ENCODE peak calls at places on chromosomes 12 and 14, in six cellular contexts. J is anterior cingulate cortex; Y is SIG-M5; P is activated CD4-positive, CD25-positive, alpha-beta regulatory T cell; H is GM12865; S is cardiac muscle cell. E is an unnamed sample.
A peak's percentile ranks its signal among the peaks of the same experiment; 100 is the strongest.

GRCh38 chr14:70919774-70920173 is 12.5 kb downstream of the PCNX1 start:
- DNase-seq in J (no peak), Y (no peak), P (no peak), H (no peak), S (peak; percentile 72), E (no peak)

GRCh38 chr12:66241061-66242043 is 52.3 kb downstream of the IRAK3 start:
- DNase-seq in J (no peak), Y (peak; percentile 80), P (no peak), H (no peak), S (peak; percentile 93), E (no peak)

GRCh38 chr12:62848418-62848817 is 86.5 kb downstream of the PPM1H start:
- DNase-seq in J (no peak), Y (no peak), P (no peak), H (peak; percentile 56), S (peak; percentile 12), E (no peak)

GRCh38 chr12:38291160-38291559 is 25.4 kb upstream of the ALG10B start:
- DNase-seq in J (no peak), Y (no peak), P (no peak), H (no peak), S (no peak), E (no peak)

GRCh38 chr12:20368653-20369163 is 371 bp downstream of the PDE3A start:
- DNase-seq in J (peak; percentile 36), Y (no peak), P (no peak), H (no peak), S (peak; percentile 68), E (no peak)

GRCh38 chr12:100733817-100734593 is 60.6 kb upstream of the ANO4 start:
- DNase-seq in J (no peak), Y (no peak), P (no peak), H (peak; percentile 53), S (peak; percentile 63), E (peak; percentile 55)

GRCh38 chr14:49250109-49250508 is 336.1 kb downstream of the RPS29 start:
- DNase-seq in J (no peak), Y (no peak), P (no peak), H (no peak), S (peak; percentile 3), E (no peak)

GRCh38 chr12:120687570-120688289 is 781 bp downstream of the MLEC start:
- DNase-seq in J (no peak), Y (no peak), P (no peak), H (peak; percentile 59), S (peak; percentile 42), E (no peak)

GRCh38 chr12:124036117-124037109 is 63.4 kb downstream of the ZNF664 start:
- DNase-seq in J (no peak), Y (no peak), P (no peak), H (peak; percentile 43), S (peak; percentile 57), E (peak; percentile 67)

GRCh38 chr12:44015333-44015941 is 179.6 kb downstream of the TMEM117 start:
- DNase-seq in J (no peak), Y (no peak), P (no peak), H (peak; percentile 69), S (peak; percentile 78), E (peak; percentile 85)

GRCh38 chr14:104359301-104359968 is 220.1 kb upstream of the C14orf180 start:
- DNase-seq in J (no peak), Y (no peak), P (no peak), H (no peak), S (no peak), E (no peak)

GRCh38 chr14:89493877-89494634 is 77.0 kb upstream of the FOXN3 start:
- DNase-seq in J (no peak), Y (no peak), P (no peak), H (peak; percentile 75), S (peak; percentile 29), E (peak; percentile 90)

GRCh38 chr12:19129486-19130223 is at the start of gene PLEKHA5:
- DNase-seq in J (peak; percentile 41), Y (no peak), P (no peak), H (peak; percentile 58), S (peak; percentile 89), E (peak; percentile 65)

GRCh38 chr12:18264581-18265075 is 3.3 kb downstream of the PIK3C2G start:
- DNase-seq in J (no peak), Y (no peak), P (no peak), H (no peak), S (no peak), E (no peak)

GRCh38 chr12:124747426-124748161 is 116.1 kb downstream of the SCARB1 start:
- DNase-seq in J (no peak), Y (no peak), P (no peak), H (no peak), S (peak; percentile 76), E (no peak)

GRCh38 chr14:20697273-20698017 is 8.9 kb downstream of the ANG start:
- DNase-seq in J (peak; percentile 6), Y (no peak), P (peak; percentile 16), H (peak; percentile 78), S (peak; percentile 85), E (peak; percentile 36)

GRCh38 chr12:91628656-91629055 is 446.0 kb upstream of the DCN start:
- DNase-seq in J (no peak), Y (no peak), P (no peak), H (no peak), S (no peak), E (no peak)

GRCh38 chr14:73753887-73754880 is 40.0 kb upstream of the PNMA1 start:
- DNase-seq in J (no peak), Y (peak; percentile 42), P (no peak), H (peak; percentile 87), S (peak; percentile 38), E (peak; percentile 62)

GRCh38 chr14:65261425-65261920 is 151.1 kb upstream of the FUT8 start:
- DNase-seq in J (no peak), Y (no peak), P (no peak), H (no peak), S (no peak), E (no peak)

GRCh38 chr14:102508774-102509743 is 517 bp downstream of the ANKRD9 start:
- DNase-seq in J (no peak), Y (no peak), P (no peak), H (no peak), S (peak; percentile 45), E (peak; percentile 47)

GRCh38 chr14:63604626-63605025 is 37.0 kb downstream of the WDR89 start:
- DNase-seq in J (no peak), Y (no peak), P (no peak), H (no peak), S (no peak), E (no peak)

GRCh38 chr14:58138065-58138718 is 13.8 kb downstream of the ARMH4 start:
- DNase-seq in J (no peak), Y (no peak), P (no peak), H (peak; percentile 41), S (no peak), E (no peak)

GRCh38 chr12:51863921-51864700 is 15.6 kb upstream of the FIGNL2 start:
- DNase-seq in J (no peak), Y (no peak), P (no peak), H (no peak), S (peak; percentile 53), E (peak; percentile 80)

GRCh38 chr12:27293463-27293862 is 39.2 kb upstream of the BMAL2 start:
- DNase-seq in J (no peak), Y (no peak), P (no peak), H (no peak), S (peak; percentile 34), E (no peak)

GRCh38 chr14:77302926-77303325 is 17.8 kb downstream of the POMT2 start:
- DNase-seq in J (no peak), Y (no peak), P (no peak), H (peak; percentile 33), S (peak; percentile 16), E (no peak)

GRCh38 chr14:104305511-104306449 is 167.4 kb downstream of the KIF26A start:
- DNase-seq in J (no peak), Y (no peak), P (no peak), H (no peak), S (no peak), E (no peak)

GRCh38 chr12:3168775-3169221 is 91.6 kb downstream of the TSPAN9 start:
- DNase-seq in J (no peak), Y (no peak), P (no peak), H (no peak), S (peak; percentile 84), E (peak; percentile 92)

GRCh38 chr12:123109319-123109772 is 41.5 kb downstream of the PITPNM2 start:
- DNase-seq in J (peak; percentile 64), Y (no peak), P (no peak), H (no peak), S (no peak), E (peak; percentile 74)

GRCh38 chr12:52127683-52128450 is 48.4 kb downstream of the SMIM41 start:
- DNase-seq in J (no peak), Y (no peak), P (no peak), H (no peak), S (no peak), E (no peak)

GRCh38 chr14:80518173-80518572 is 306.9 kb upstream of the DIO2 start:
- DNase-seq in J (no peak), Y (no peak), P (no peak), H (no peak), S (no peak), E (no peak)

GRCh38 chr12:55019784-55020183 is at the start of gene NEUROD4:
- DNase-seq in J (no peak), Y (no peak), P (no peak), H (peak; percentile 25), S (peak; percentile 78), E (peak; percentile 9)

GRCh38 chr12:5921027-5921909 is 23.8 kb downstream of the ANO2 start:
- DNase-seq in J (no peak), Y (no peak), P (no peak), H (no peak), S (no peak), E (no peak)

GRCh38 chr12:124939428-124940142 is 25.1 kb upstream of the UBC start:
- DNase-seq in J (no peak), Y (no peak), P (no peak), H (peak; percentile 95), S (peak; percentile 94), E (peak; percentile 96)

GRCh38 chr12:131438874-131439273 is 272.0 kb upstream of the SFSWAP start:
- DNase-seq in J (no peak), Y (no peak), P (no peak), H (no peak), S (no peak), E (no peak)

GRCh38 chr14:64232095-64232830 is 61.9 kb downstream of the ESR2 start:
- DNase-seq in J (no peak), Y (no peak), P (no peak), H (peak; percentile 74), S (peak; percentile 82), E (no peak)

GRCh38 chr12:76201316-76201715 is 116.8 kb upstream of the NAP1L1 start:
- DNase-seq in J (no peak), Y (no peak), P (no peak), H (no peak), S (no peak), E (no peak)

GRCh38 chr14:51008416-51008815 is 64.1 kb upstream of the PYGL start:
- DNase-seq in J (no peak), Y (no peak), P (no peak), H (no peak), S (no peak), E (no peak)

GRCh38 chr12:48852734-48853168 is 788 bp upstream of the DDX23 start:
- DNase-seq in J (no peak), Y (no peak), P (no peak), H (peak; percentile 30), S (no peak), E (no peak)

GRCh38 chr14:61616524-61617185 is 78.7 kb upstream of the HIF1A start:
- DNase-seq in J (no peak), Y (no peak), P (no peak), H (no peak), S (peak; percentile 83), E (no peak)

E was measured in G401.